ENCODE peak calls at places on chromosome 18, in six cellular contexts. K, P, B, E, Q and Z are unnamed samples.

GRCh38 chr18:63120541-63121059 is 199.0 kb downstream of the BCL2 start:
- DNase-seq in K (no peak), P (no peak), B (no peak), E (no peak), Q (no peak), Z (no peak)

GRCh38 chr18:22342625-22343024 is 75.1 kb downstream of the CTAGE1 start:
- DNase-seq in K (no peak), P (no peak), B (peak; percentile 85), E (no peak), Q (peak; percentile 78), Z (peak; percentile 93)

GRCh38 chr18:57624988-57625387 is 3.4 kb upstream of the NARS1 start:
- DNase-seq in K (peak; percentile 15), P (no peak), B (no peak), E (no peak), Q (peak; percentile 52), Z (peak; percentile 57)

GRCh38 chr18:74836296-74837139 is 238.8 kb downstream of the ZNF407 start:
- DNase-seq in K (no peak), P (no peak), B (peak; percentile 69), E (no peak), Q (peak; percentile 72), Z (peak; percentile 18)

GRCh38 chr18:13436596-13436995 is 218.0 kb downstream of the LDLRAD4 start:
- DNase-seq in K (no peak), P (no peak), B (no peak), E (no peak), Q (no peak), Z (no peak)

GRCh38 chr18:48854780-48855179 is 96.0 kb downstream of the SMAD7 start:
- DNase-seq in K (no peak), P (no peak), B (no peak), E (no peak), Q (peak; percentile 46), Z (no peak)

GRCh38 chr18:10689231-10689953 is 163.6 kb downstream of the NAPG start:
- DNase-seq in K (no peak), P (no peak), B (no peak), E (no peak), Q (no peak), Z (no peak)

GRCh38 chr18:70354771-70355170 is 65.9 kb downstream of the SOCS6 start:
- DNase-seq in K (no peak), P (no peak), B (no peak), E (no peak), Q (no peak), Z (no peak)

GRCh38 chr18:34084635-34085034 is 140.1 kb downstream of the NOL4 start:
- DNase-seq in K (no peak), P (no peak), B (no peak), E (no peak), Q (no peak), Z (no peak)

GRCh38 chr18:22174341-22175148 is 5.2 kb downstream of the GATA6 start:
- DNase-seq in K (no peak), P (no peak), B (peak; percentile 76), E (no peak), Q (no peak), Z (no peak)

GRCh38 chr18:62662799-62663173 is 52.6 kb upstream of the PHLPP1 start:
- DNase-seq in K (no peak), P (no peak), B (no peak), E (no peak), Q (no peak), Z (no peak)

GRCh38 chr18:59846814-59847490 is 52.8 kb upstream of the PMAIP1 start:
- DNase-seq in K (no peak), P (peak; percentile 83), B (peak; percentile 52), E (no peak), Q (peak; percentile 73), Z (peak; percentile 72)

GRCh38 chr18:33946322-33946721 is 278.4 kb downstream of the NOL4 start:
- DNase-seq in K (no peak), P (no peak), B (no peak), E (no peak), Q (no peak), Z (no peak)

GRCh38 chr18:49880656-49881055 is 67.3 kb upstream of the ACAA2 start:
- DNase-seq in K (no peak), P (no peak), B (no peak), E (no peak), Q (no peak), Z (no peak)

GRCh38 chr18:70559446-70559845 is 270.6 kb downstream of the SOCS6 start:
- DNase-seq in K (no peak), P (no peak), B (no peak), E (no peak), Q (no peak), Z (no peak)

GRCh38 chr18:34866310-34866709 is 156.2 kb downstream of the DTNA start:
- DNase-seq in K (no peak), P (no peak), B (no peak), E (no peak), Q (no peak), Z (no peak)

GRCh38 chr18:9683418-9684396 is 24.4 kb upstream of the RAB31 start:
- DNase-seq in K (peak; percentile 50), P (no peak), B (peak; percentile 68), E (no peak), Q (peak; percentile 70), Z (peak; percentile 50)

GRCh38 chr18:73594749-73595148 is 552.9 kb downstream of the FBXO15 start:
- DNase-seq in K (no peak), P (no peak), B (no peak), E (no peak), Q (peak; percentile 41), Z (no peak)

DNA sequence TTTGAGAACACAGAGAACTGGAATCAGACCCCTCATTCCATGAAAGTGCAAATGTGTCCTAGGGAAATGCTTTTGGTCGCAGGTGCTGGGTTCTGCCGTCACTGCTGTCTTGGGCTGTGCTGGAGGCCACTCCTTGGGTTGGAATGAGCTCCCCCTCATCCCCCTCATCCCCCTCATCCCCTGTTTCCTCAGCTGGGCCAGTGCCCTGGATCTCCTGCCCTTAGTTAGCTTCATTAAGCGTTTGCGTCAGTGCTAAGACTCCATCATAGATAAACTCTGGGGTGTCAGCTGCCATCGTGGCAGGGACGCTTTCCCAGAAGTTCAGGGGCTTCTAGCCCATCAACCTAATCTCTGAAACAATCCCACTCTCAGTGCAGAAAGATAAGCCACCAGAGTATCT is 97.1 kb upstream of the ZNF516 start:
- DNase-seq in K (no peak), P (no peak), B (no peak), E (no peak), Q (no peak), Z (no peak)
- H3K27ac ChIP-seq in K (no peak overlapping the region), P (no peak overlapping the region), B (no peak overlapping the region), E (no peak overlapping the region), Q (no peak overlapping the region), Z (no peak overlapping the region)

GRCh38 chr18:55386545-55386944 is 201.4 kb downstream of the TCF4 start:
- DNase-seq in K (no peak), P (no peak), B (no peak), E (no peak), Q (no peak), Z (no peak)

GRCh38 chr18:55387139-55387984 is 200.6 kb downstream of the TCF4 start:
- DNase-seq in K (no peak), P (no peak), B (peak; percentile 77), E (no peak), Q (no peak), Z (no peak)

GRCh38 chr18:55384115-55384514 is 203.9 kb downstream of the TCF4 start:
- DNase-seq in K (no peak), P (no peak), B (no peak), E (no peak), Q (no peak), Z (no peak)

GRCh38 chr18:55384551-55385275 is 203.3 kb downstream of the TCF4 start:
- DNase-seq in K (no peak), P (no peak), B (peak; percentile 67), E (peak; percentile 86), Q (peak; percentile 48), Z (peak; percentile 32)

GRCh38 chr18:55385770-55386169 is 202.2 kb downstream of the TCF4 start:
- DNase-seq in K (no peak), P (no peak), B (peak; percentile 36), E (no peak), Q (no peak), Z (peak; percentile 48)
- H4K20me1 ChIP-seq in K (no peaks in the 10 kb centered on the region), P (no peaks in the 10 kb centered on the region), B (peaks cover 2% of the 10 kb centered on the region), E (no peaks in the 10 kb centered on the region), Q (peaks cover 14% of the 10 kb centered on the region), Z (no peaks in the 10 kb centered on the region)

GRCh38 chr18:77209587-77209986 is 40.1 kb upstream of the GALR1 start:
- DNase-seq in K (no peak), P (no peak), B (no peak), E (no peak), Q (peak; percentile 90), Z (no peak)
- H3K9ac ChIP-seq in K (no peak overlapping the region), P (no peak overlapping the region), B (no peak overlapping the region), E (no peak overlapping the region), Q (no peak overlapping the region), Z (no peak overlapping the region)

DNA sequence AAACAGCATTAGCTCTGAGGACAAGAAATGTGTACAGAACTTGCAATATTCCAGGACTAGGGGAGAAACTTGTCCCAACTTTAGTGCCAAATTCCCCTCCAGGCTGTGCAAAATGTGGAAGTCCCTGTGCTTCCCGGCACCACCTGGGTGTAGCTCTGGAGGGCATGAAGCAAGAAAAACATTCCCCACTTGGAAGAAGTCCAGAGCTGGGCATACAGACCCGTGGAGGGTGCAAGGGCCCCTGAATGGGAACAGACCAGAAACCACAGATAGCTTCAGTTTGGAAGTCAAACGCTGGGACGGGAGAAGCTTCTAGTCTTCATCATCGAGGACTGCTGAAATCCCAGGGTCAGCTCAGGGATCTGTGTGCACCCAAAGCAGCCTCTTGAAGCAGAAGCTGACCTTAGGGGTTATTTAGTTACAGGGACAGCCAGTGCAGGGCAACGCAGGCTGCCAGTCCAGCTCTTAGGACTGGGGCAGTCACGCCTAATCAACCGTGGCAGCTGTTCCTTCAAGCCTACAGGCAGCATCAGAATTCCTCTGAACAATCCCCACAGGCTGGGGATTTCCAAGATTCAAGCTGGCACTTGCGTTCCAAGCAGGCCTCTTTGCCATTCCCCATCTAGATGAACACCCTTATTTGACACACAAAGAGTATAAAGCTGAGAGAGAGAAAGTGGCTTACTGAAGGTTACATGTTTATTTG is 269.4 kb downstream of the LOXHD1 start:
- DNase-seq in K (no peak), P (no peak), B (no peak), E (no peak), Q (no peak), Z (peak; percentile 88)
- H3K27ac ChIP-seq in K (no peak overlapping the region), P (no peak overlapping the region), B (no peak overlapping the region), E (no peak overlapping the region), Q (no peak overlapping the region), Z (peak overlapping the region; percentile 54)

GRCh38 chr18:55447672-55448018 is 140.3 kb downstream of the TCF4 start:
- DNase-seq in K (no peak), P (no peak), B (no peak), E (peak; percentile 64), Q (no peak), Z (no peak)
- H4K20me1 ChIP-seq in K (no peaks in the 10 kb centered on the region), P (no peaks in the 10 kb centered on the region), B (peaks cover 5% of the 10 kb centered on the region), E (no peaks in the 10 kb centered on the region), Q (peaks cover 19% of the 10 kb centered on the region), Z (no peaks in the 10 kb centered on the region)

GRCh38 chr18:79245517-79246001 is 150.2 kb upstream of the NFATC1 start:
- DNase-seq in K (peak; percentile 83), P (no peak), B (peak; percentile 17), E (no peak), Q (no peak), Z (no peak)
- H3K9ac ChIP-seq in K (peak overlapping the region; percentile 49), P (no peak overlapping the region), B (no peak overlapping the region), E (no peak overlapping the region), Q (no peak overlapping the region), Z (no peak overlapping the region)

GRCh38 chr18:36265035-36265434 is 32.5 kb upstream of the FHOD3 start:
- DNase-seq in K (no peak), P (no peak), B (no peak), E (peak; percentile 50), Q (no peak), Z (no peak)
- H3K27ac ChIP-seq in K (no peak overlapping the region), P (no peak overlapping the region), B (no peak overlapping the region), E (no peak overlapping the region), Q (no peak overlapping the region), Z (no peak overlapping the region)